ENCODE peak calls at places on chromosomes 5 and 9, in four cellular contexts. O is upper lobe of right lung, U is RWPE2, B is activated B cell treated with CpG ODN at 0.5 μM for 24 hours. K is an unnamed sample.

GRCh38 chr5:125258610-125259009 is 512.2 kb upstream of the ZNF608 start:
- ATAC-seq in B (no peak), U (no peak), O (no peak), K (no peak)

GRCh38 chr5:142772766-142773293 is 2.7 kb downstream of the ARHGAP26 start:
- ATAC-seq in U (no peak), O (no peak), B (no peak), K (no peak)

GRCh38 chr5:125338804-125339203 is 592.4 kb upstream of the ZNF608 start:
- ATAC-seq in O (no peak), U (no peak), B (peak), K (no peak)

GRCh38 chr9:109914280-109915027 is 134.5 kb downstream of the PALM2AKAP2 start:
- ATAC-seq in B (peak), U (no peak), O (no peak), K (peak)

GRCh38 chr5:40672440-40672839 is 7.3 kb upstream of the PTGER4 start:
- ATAC-seq in U (no peak), B (peak), O (peak), K (peak)

GRCh38 chr5:77360381-77360780 is 131.7 kb downstream of the WDR41 start:
- ATAC-seq in B (no peak), O (no peak), U (no peak), K (no peak)

GRCh38 chr9:96661711-96662110 is 6.6 kb upstream of the PRXL2C start:
- ATAC-seq in B (no peak), U (no peak), O (peak), K (no peak)

GRCh38 chr5:92956886-92957285 is 624.1 kb downstream of the NR2F1-AS1 start:
- ATAC-seq in O (no peak), B (no peak), U (no peak), K (no peak)

GRCh38 chr9:7303932-7304331 is 495.6 kb downstream of the DMAC1 start:
- ATAC-seq in U (no peak), B (no peak), O (no peak), K (no peak)

GRCh38 chr5:151912360-151912759 is 12.3 kb downstream of the GLRA1 start:
- ATAC-seq in U (no peak), O (no peak), B (no peak), K (no peak)

GRCh38 chr5:42216904-42217303 is 206.3 kb upstream of the GHR start:
- ATAC-seq in U (no peak), O (no peak), B (no peak), K (no peak)

GRCh38 chr9:8188720-8189407 is 389.3 kb upstream of the DMAC1 start:
- ATAC-seq in O (no peak), U (no peak), B (no peak), K (no peak)

GRCh38 chr9:111983484-111983908 is 86.9 kb downstream of the UGCG start:
- ATAC-seq in U (no peak), O (peak), B (peak), K (peak)

GRCh38 chr9:2638871-2639673 is 17.5 kb downstream of the VLDLR start:
- ATAC-seq in B (no peak), U (no peak), O (no peak), K (peak)

GRCh38 chr5:133236541-133236951 is 184.7 kb downstream of the HSPA4 start:
- ATAC-seq in B (no peak), O (no peak), U (no peak), K (no peak)

GRCh38 chr5:1012316-1012841 is 3.8 kb downstream of the NKD2 start:
- ATAC-seq in O (no peak), B (no peak), U (no peak), K (no peak)

GRCh38 chr5:83285661-83286398 is 185.7 kb upstream of the VCAN start:
- ATAC-seq in B (no peak), U (no peak), O (no peak), K (no peak)

GRCh38 chr9:136494012-136494411 is 11.2 kb upstream of the SEC16A start:
- ATAC-seq in O (no peak), B (no peak), U (peak), K (no peak)

GRCh38 chr5:63255609-63256008 is 677.0 kb downstream of the LRRC70 start:
- ATAC-seq in O (no peak), B (no peak), U (no peak), K (no peak)

K was measured in stimulated activated memory B cell treated with anti-CD40 and anti-IgM and Interleukin-4, amounts not matched to agents 10 μg/mL and 1 μg/mL and 100 μg/mL, for 72 hours.